ENCODE peak calls at places on chromosomes 16 and 17, in six cellular contexts. B is heart right ventricle; V is CD8-positive, alpha-beta T cell; Z is fibroblast of mammary gland; W is right lobe of liver; F is left lung. H is an unnamed sample.

GRCh38 chr16:82667437-82667836 is 40.7 kb downstream of the CDH13 start:
- DNase-seq in B (no peak), V (no peak), Z (no peak), W (no peak), F (no peak), H (no peak)

GRCh38 chr16:5349661-5350060 is 252.1 kb upstream of the EEF2KMT start:
- DNase-seq in B (no peak), V (no peak), Z (no peak), W (no peak), F (no peak), H (no peak)

GRCh38 chr17:29124135-29124930 is 55.9 kb downstream of the MYO18A start:
- DNase-seq in B (peak), V (peak), Z (peak), W (no peak), F (no peak), H (peak)

GRCh38 chr17:38705803-38706624 is 941 bp downstream of the MLLT6 start:
- DNase-seq in B (peak), V (peak), Z (peak), W (no peak), F (peak), H (peak)

GRCh38 chr17:65463242-65463641 is 98.2 kb downstream of the AXIN2 start:
- DNase-seq in B (peak), V (no peak), Z (peak), W (no peak), F (peak), H (peak)

GRCh38 chr16:49986351-49987124 is 38.5 kb upstream of the CNEP1R1 start:
- DNase-seq in B (peak), V (no peak), Z (peak), W (no peak), F (no peak), H (no peak)

GRCh38 chr17:46915596-46915995 is 7.4 kb upstream of the GOSR2 start:
- DNase-seq in B (no peak), V (no peak), Z (no peak), W (no peak), F (no peak), H (no peak)

GRCh38 chr17:56826611-56827414 is 6.9 kb downstream of the C17orf67 start:
- DNase-seq in B (no peak), V (no peak), Z (no peak), W (no peak), F (no peak), H (no peak)

GRCh38 chr16:51818342-51818944 is 667.4 kb upstream of the SALL1 start:
- DNase-seq in B (peak), V (no peak), Z (peak), W (peak), F (no peak), H (peak)

DNA sequence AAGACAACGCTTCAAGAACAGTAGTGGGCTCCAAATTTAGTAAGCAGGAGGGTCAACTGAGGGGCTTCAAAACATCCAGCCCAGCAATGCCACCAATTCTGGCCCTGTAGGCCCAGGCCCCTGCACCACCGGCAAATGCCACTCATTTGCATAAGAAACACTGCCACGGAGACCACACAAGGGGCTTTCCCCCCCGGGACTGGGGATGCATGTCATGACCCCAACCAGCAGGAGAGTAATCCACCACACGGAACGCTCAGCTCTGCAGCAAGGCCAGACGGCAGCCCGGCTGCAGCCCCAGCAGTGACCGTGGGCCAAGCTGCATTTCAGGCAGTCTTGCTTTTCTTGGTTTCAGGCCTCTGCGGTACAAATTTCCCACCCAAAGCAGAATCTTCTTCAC is 14.1 kb downstream of the TMEM11 start:
- DNase-seq in B (no peak), V (no peak), Z (no peak), W (no peak), F (no peak), H (no peak)
- H3K4me3 ChIP-seq in B (no peak), V (no peak), Z (no peak), W (no peak), F (no peak), H (no peak)

GRCh38 chr17:49859991-49860953 is 12.4 kb upstream of the TAC4 start:
- DNase-seq in B (no peak), V (no peak), Z (peak), W (no peak), F (peak), H (no peak)
- TF ChIP-seq CTCF in B (no peak), V (no peak), Z (no peak), W (no peak), F (no peak), H (no peak)

DNA sequence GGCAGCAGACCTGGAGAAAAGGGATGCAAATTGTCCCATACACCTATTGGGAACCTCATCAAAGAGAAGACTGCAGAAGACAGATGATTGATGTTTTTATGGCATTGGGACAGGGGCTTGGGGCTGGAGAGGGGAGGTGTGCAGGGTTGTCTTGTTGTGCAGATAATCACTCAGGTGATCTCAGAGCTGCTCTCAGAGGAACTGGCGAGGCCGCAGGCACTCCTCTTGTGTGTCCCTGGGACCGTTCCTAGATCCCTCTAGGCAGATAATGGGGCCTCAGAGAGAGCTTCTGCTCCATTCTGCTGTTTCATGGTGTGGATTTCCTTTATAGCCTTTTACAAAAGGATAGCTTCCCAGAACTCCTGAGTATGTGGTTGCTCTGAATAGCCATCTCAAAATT is 1.6 kb downstream of the RNF213 start:
- DNase-seq in B (no peak), V (no peak), Z (no peak), W (no peak), F (no peak), H (no peak)
- H3K4me3 ChIP-seq in B (peak), V (peak), Z (peak), W (no peak), F (no peak), H (no peak)

DNA sequence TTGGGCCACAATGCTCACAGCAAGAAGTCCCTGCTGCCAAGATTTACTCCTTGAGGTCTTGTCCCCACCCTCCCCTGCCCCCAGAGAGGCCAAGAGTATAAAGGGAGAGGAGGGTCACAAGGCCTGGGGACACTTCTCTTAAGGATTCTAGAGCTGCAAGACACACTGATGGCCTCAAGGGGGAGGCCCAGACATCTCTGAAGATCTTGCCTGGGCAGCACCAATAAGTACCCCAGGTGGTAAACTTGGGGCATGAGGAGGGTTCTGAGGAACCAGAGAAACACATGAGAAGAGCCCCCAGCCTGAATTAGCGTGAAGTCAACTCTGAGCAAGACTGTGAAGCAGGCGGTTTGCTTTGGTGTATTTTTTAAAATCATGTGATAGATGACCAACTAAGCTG is 26.8 kb upstream of the MTMR4 start:
- DNase-seq in B (no peak), V (no peak), Z (peak), W (no peak), F (no peak), H (peak)
- TF ChIP-seq CTCF in B (peak), V (no peak), Z (peak), W (no peak), F (no peak), H (peak)

GRCh38 chr17:75842963-75843576 is 1.1 kb downstream of the UNC13D start:
- DNase-seq in B (no peak), V (peak), Z (no peak), W (no peak), F (no peak), H (no peak)

GRCh38 chr17:75842411-75842810 is 1.8 kb downstream of the UNC13D start:
- DNase-seq in B (no peak), V (no peak), Z (no peak), W (no peak), F (no peak), H (no peak)

GRCh38 chr17:75844530-75845057 is 390 bp upstream of the UNC13D start:
- DNase-seq in B (no peak), V (no peak), Z (no peak), W (no peak), F (peak), H (peak)

GRCh38 chr17:75845058-75845711 is 981 bp upstream of the UNC13D start:
- DNase-seq in B (peak), V (peak), Z (peak), W (peak), F (peak), H (peak)

DNA sequence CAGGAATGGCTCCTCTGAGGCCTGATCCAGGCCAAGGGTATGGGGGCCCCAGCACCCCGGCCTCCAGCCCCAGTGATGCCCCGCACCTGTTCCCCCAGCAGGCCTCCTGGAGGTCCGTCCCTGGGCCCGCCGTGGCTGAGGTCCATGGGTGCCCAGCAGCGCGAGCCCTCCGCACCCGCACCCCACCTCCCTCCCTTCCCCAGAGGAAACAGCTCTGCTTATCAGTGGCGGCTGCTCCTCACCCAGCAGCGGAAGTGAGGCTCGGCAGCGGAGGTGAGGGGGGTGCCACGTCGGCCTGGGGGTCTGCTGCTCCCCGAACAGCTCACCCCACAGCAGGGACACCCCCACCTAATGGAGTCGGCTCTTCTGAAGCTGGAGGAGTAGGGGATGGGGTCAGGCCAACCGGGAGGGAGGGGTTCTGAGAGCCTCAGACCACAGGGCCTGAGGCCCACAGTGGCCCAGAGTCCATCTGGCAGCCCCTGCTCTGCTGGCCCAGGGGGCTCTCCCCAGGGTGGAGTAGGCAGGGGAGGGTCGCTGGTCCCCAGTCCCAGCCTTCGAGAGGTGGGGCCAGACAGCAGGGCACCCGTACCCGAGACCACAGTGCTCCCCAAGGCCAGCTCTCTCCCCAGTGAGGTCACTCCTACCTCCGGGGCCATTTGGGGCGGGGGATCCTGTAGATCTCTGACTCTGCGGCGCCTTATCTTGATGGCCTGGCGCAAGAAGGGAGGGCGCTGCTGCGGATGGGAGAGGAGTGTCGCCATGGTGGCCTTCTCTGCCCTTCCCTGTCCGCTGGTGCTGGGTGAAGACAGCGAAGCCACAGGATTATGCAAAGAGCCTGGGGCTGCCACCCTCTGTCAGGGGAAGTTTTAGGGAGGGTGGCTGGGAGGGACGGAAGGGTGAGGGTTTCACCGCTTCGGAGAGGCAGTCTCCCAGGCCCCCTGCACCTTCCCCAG is at the start of gene UNC13D:
- DNase-seq in B (no peak), V (peak), Z (no peak), W (peak), F (peak), H (peak)
- H3K4me3 ChIP-seq in B (peak), V (peak), Z (no peak), W (peak), F (peak), H (no peak)

DNA sequence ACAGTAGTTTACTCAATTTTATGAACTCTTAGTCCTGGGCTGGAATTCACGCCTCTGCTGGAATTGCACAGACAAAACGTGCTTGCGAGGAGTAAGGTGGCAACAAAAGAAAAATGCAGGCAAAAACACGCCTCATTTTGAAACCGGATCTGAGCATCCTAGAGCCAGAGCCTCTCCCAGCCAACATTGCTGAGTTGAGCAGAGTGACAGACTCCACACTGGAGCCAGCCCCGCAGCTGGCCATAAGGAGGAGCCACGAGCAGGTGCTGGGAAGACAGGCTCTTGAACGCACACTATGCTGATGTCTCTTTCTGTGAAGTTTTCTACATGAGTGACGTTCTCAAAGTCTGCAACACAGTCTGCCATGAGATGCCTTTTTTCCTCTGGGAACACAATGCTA is 14.6 kb upstream of the HSBP1 start:
- DNase-seq in B (no peak), V (no peak), Z (no peak), W (no peak), F (no peak), H (peak)
- TF ChIP-seq CTCF in B (no peak), V (no peak), Z (no peak), W (no peak), F (no peak), H (peak)

DNA sequence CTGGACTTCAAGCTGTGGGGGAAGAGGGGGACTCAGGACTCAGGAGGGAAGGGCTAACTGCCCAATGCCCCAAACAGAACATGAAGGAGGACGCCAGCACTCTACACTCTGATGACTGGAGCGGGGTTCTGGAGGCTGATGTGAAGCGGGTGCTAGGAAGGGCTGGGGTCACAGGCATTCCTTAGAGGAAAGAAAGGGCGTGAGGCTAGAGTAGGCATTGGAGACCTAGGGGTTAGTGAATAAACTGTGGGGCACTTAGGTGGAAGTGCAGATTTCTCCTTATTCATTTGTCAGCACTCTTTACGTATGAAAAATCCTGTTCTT is 760 bp upstream of the LMF1 start:
- DNase-seq in B (no peak), V (no peak), Z (no peak), W (no peak), F (no peak), H (no peak)
- H3K4me3 ChIP-seq in B (no peak), V (peak), Z (no peak), W (no peak), F (no peak), H (no peak)

GRCh38 chr17:45372325-45372869 is 55.6 kb upstream of the MAP3K14 start:
- DNase-seq in B (no peak), V (no peak), Z (peak), W (no peak), F (no peak), H (no peak)

GRCh38 chr17:45370949-45371413 is 54.2 kb upstream of the MAP3K14 start:
- DNase-seq in B (no peak), V (no peak), Z (no peak), W (no peak), F (no peak), H (peak)

GRCh38 chr17:45368661-45369060 is 51.8 kb upstream of the MAP3K14 start:
- DNase-seq in B (no peak), V (no peak), Z (peak), W (no peak), F (no peak), H (no peak)

GRCh38 chr17:45374501-45374900 is 57.7 kb upstream of the MAP3K14 start:
- DNase-seq in B (no peak), V (no peak), Z (no peak), W (no peak), F (no peak), H (no peak)

DNA sequence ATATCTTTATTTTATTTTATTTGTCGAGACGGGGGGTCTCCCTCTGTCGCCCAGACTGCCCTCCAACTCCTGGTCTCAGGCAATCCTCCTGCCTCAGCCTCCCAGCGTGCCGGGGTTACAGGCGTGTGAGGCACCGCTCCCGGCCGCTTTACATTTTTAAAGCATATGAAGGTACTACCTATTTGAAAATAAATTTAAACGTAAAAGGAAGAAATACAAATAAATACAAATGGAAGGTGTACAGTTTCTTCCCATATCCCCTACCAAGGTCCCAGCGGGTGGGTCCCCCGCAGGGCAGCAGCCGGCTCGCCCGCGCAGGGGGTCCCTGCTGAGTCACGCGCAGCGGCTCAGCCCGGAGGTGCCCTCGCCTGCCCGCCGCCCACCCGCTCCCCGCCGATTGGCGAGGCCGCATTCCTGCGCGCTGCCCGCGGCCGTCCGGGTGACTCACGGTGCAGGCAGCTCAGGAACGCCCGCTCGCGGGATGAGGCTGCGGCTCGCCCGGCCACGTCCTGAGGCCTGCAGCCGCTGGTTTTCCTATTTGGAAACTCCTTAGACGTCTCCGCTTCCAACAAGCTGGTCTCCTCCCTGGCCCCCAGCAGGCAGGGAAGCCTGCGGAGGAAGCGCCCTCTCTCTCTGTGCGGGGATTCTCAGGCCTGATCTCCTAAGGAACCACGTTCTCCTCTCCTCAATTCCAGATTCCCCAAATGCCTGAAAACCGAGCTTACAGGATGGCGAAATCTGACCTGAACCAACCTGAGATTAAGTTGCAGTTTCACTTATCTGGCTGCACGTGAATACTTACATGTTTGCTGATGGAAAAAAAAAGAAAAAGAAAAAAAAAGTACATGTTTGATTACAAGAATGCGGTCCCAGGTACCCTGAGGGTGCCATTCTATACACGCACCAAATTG is 54.8 kb upstream of the MAP3K14 start:
- DNase-seq in B (peak), V (peak), Z (peak), W (peak), F (peak), H (peak)
- TF ChIP-seq CTCF in B (no peak), V (no peak), Z (peak), W (no peak), F (no peak), H (no peak)

GRCh38 chr16:84687715-84688114 is 12.1 kb upstream of the USP10 start:
- DNase-seq in B (no peak), V (no peak), Z (peak), W (no peak), F (no peak), H (peak)
- H3K4me3 ChIP-seq in B (no peak), V (no peak), Z (no peak), W (no peak), F (no peak), H (no peak)